ENCODE peak calls at places on chromosomes 13 and 19, in five cellular contexts. Z is astrocyte, P is GM23338, H is H1, S is K562. J is an unnamed sample. For H3K36me3, the result is how much of the 10 kb centered on the place peaks cover.

GRCh38 chr13:39105110-39105509 is 66.9 kb downstream of the NHLRC3 start:
- DNase-seq in S (no peak), Z (no peak), P (no peak), H (no peak), J (no peak)

GRCh38 chr19:30567535-30568232 is 195.5 kb downstream of the ZNF536 start:
- DNase-seq in Z (no peak), S (no peak), P (no peak), H (no peak), J (no peak)

GRCh38 chr13:96218475-96218874 is 128.6 kb downstream of the HS6ST3 start:
- DNase-seq in H (no peak), S (no peak), P (no peak), Z (peak), J (no peak)

GRCh38 chr13:76759877-76760276 is 126.3 kb downstream of the KCTD12 start:
- DNase-seq in P (no peak), Z (peak), S (no peak), H (no peak), J (no peak)

GRCh38 chr13:30924321-30924720 is 8.1 kb upstream of the TEX26 start:
- DNase-seq in S (no peak), P (no peak), Z (no peak), H (no peak), J (no peak)

GRCh38 chr13:105167385-105167784 is 1368.1 kb downstream of the EFNB2 start:
- DNase-seq in P (no peak), S (no peak), Z (no peak), H (no peak), J (no peak)

GRCh38 chr19:55449469-55449868 is 6.4 kb upstream of the SHISA7 start:
- DNase-seq in P (no peak), S (no peak), H (no peak), Z (no peak), J (peak)

GRCh38 chr19:1417145-1417544 is 9.8 kb downstream of the DAZAP1 start:
- DNase-seq in H (no peak), P (no peak), S (no peak), Z (peak), J (no peak)

GRCh38 chr19:14059093-14059480 is 2.8 kb downstream of the PALM3 start:
- DNase-seq in P (peak), Z (no peak), S (peak), H (peak), J (peak)

GRCh38 chr13:26253262-26253786 is 605 bp upstream of the CDK8 start:
- DNase-seq in H (no peak), S (no peak), P (no peak), Z (no peak), J (no peak)

DNA sequence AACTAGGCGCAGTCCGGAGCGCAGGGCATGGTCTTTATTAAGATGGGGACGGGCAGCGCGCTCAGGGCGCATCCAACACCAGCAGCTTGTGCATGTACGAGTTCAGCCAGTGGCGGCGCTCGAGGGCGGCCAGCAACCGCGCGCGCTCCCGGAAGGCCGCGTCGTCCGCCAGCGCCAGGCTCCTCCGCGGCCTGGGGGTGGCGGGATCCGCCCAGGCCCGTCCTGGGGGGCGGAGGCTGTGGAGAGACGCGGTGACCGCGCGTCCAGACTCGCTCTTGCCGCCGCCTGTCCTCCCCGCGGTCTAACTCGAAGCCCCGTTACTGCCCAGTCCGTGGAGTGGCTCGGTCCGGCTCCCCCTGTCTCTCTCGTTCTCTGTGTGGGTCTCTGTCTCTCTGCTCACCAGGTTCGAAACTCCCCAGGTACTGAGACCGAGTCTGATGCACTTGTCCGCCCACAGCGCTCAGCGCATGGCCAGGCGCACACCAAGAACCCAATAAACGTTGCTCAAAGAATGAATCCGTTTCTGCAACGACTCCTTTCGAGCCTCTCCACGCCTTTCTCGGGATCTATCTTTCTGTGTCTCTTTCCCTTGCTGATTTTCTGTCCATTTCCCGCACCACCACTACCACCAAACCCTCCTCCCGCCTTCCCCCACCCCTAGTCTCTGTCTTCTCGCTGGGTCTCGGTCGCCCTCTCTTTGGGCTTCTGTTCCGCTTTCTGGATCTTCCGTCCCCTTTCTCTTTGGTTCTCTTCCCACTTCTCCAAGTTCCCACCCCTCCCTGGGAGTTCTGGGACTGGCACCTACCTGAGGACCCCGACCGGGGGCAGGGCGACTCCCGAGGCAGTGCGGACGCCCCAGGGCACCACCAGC is 599 bp downstream of the PTH2 start:
- DNase-seq in P (peak), H (peak), S (peak), Z (no peak), J (peak)
- TF ChIP-seq EZH2 in P (peak), H (peak), S (no peak), Z (peak), J (peak)

GRCh38 chr19:19300613-19301012 is 19.7 kb downstream of the SUGP1 start:
- DNase-seq in H (no peak), P (no peak), S (no peak), Z (no peak), J (no peak)
- H3K36me3 ChIP-seq in H (under half), P (under half), S (half or more), Z (under half), J (under half)

DNA sequence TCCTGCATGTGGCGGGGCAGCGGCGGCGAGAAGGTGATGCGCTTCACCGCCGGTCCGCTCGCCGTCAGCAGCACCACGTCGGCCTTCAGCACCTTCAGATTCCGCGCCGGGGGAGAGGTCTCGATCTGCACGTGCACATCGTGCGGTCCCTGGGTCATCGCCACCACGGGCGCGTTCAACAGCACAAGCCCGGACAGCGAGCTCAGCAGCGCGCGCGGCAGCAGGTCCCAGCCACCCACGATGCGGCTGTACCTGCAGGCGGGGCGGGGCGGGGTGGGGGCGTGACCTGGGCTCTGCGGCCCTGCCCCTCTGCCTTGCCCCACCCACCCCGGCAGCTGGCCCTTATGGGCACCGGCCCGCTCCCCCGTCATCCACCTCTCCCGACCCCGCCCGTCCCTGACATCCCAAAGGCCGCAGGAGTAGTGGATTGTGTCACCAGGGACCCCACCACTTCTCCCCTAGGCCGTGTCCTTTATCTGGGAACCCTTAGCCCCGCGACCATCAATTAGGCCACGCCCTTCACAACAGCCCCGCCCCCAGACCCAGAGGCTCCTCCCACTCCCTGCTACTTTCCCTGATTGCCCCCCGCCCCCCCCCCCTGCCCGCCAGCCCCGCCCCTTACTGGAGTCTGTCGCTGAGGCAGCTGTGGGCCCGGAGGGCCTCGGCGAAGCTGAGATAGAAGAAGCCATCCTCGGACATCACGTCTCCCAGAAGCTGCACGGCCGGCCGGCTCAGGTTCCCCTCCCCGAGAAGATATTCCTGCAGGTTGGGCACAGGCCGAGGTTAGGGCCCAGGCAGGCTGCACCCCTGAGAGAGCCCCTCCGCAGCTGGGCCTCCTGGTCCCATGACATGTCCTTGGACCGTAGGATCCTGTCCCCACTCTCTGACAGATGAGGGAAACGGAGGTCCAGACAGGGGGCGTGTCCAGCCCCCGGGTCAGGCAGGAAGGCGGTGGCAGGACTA is 6.1 kb downstream of the IL4I1 start:
- DNase-seq in S (peak), Z (no peak), H (peak), P (peak), J (peak)
- TF ChIP-seq CTCF in S (no peak), Z (no peak), H (peak), P (peak), J (peak)

GRCh38 chr19:42232435-42232834 is 10.0 kb downstream of the GSK3A start:
- DNase-seq in P (no peak), S (no peak), Z (no peak), H (no peak), J (no peak)
- TF ChIP-seq EZH2 in P (no peak), S (no peak), Z (no peak), H (no peak), J (no peak)

GRCh38 chr19:11058246-11059030 is 30.8 kb upstream of the LDLR start:
- DNase-seq in S (no peak), Z (no peak), P (no peak), H (no peak), J (no peak)

GRCh38 chr19:11054628-11055027 is 34.6 kb upstream of the LDLR start:
- DNase-seq in P (no peak), Z (no peak), S (no peak), H (no peak), J (no peak)

GRCh38 chr19:11052391-11052790 is 36.9 kb upstream of the LDLR start:
- DNase-seq in Z (no peak), P (no peak), H (no peak), S (no peak), J (no peak)

GRCh38 chr19:11050323-11051114 is 38.7 kb upstream of the LDLR start:
- DNase-seq in P (no peak), S (no peak), Z (no peak), H (no peak), J (no peak)

GRCh38 chr19:11054200-11054599 is 35.1 kb upstream of the LDLR start:
- DNase-seq in H (no peak), P (no peak), S (no peak), Z (no peak), J (no peak)
- H3K36me3 ChIP-seq in H (under half), P (under half), S (half or more), Z (under half), J (under half)

GRCh38 chr19:49150944-49151243 is 4.3 kb downstream of the HRC start:
- DNase-seq in S (no peak), H (no peak), Z (no peak), P (no peak), J (no peak)
- TF ChIP-seq CTCF in S (no peak), H (no peak), Z (no peak), P (no peak), J (no peak)

DNA sequence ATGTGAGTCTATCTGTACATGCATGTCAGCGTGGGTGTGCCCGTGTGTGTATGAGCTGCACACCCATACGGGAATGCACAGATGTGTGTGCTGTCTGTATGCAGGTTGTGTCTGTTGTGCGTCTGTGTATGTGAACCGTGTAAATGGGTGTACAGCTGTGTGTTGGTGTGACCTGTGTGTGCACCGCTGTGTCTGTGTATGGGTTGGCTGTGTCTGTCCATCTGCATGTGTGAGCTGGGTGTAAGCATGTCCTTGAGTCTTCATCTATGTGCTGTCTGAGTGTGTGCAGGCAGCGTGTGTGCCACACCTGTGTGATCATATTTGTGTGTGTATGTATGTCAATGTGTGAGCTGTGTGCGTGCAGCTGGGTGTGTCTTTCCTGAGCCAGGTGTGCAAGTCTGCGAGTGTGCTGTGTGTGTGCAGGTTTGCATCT is 1.6 kb downstream of the NOTCH3 start:
- DNase-seq in Z (no peak), P (no peak), H (no peak), S (no peak), J (no peak)
- TF ChIP-seq EZH2 in Z (no peak), P (no peak), H (no peak), S (no peak), J (no peak)

GRCh38 chr19:15243236-15243957 is 11.1 kb upstream of the EPHX3 start:
- DNase-seq in P (no peak), H (no peak), Z (no peak), S (no peak), J (no peak)
- H3K36me3 ChIP-seq in P (under half), H (under half), Z (under half), S (half or more), J (under half)

GRCh38 chr19:42324655-42325307 is 654 bp upstream of the MEGF8 start:
- DNase-seq in H (peak), S (no peak), P (no peak), Z (no peak), J (peak)
- TF ChIP-seq CTCF in H (no peak), S (no peak), P (peak), Z (no peak), J (no peak)

J was measured in neural progenitor cell.